ENCODE peak calls at places on chromosome 5, in four cellular contexts. F is stomach, M is vagina, O is HCT116. K is an unnamed sample. For H3K4me1, the result is how much of the 10 kb centered on the place peaks cover.

GRCh38 chr5:32462618-32463017 is 18.1 kb upstream of the ZFR start:
- DNase-seq in M (no peak), F (no peak), O (no peak), K (no peak)

GRCh38 chr5:76422742-76423141 is 19.7 kb downstream of the IQGAP2 start:
- DNase-seq in F (no peak), M (no peak), O (no peak), K (no peak)

GRCh38 chr5:143659614-143660238 is 152.2 kb upstream of the HMHB1 start:
- DNase-seq in F (no peak), M (no peak), O (no peak), K (no peak)

GRCh38 chr5:168209561-168209960 is 81.9 kb upstream of the WWC1 start:
- DNase-seq in F (no peak), M (no peak), O (no peak), K (no peak)

GRCh38 chr5:154511984-154512383 is 34.0 kb upstream of the HAND1 start:
- DNase-seq in O (no peak), M (no peak), F (no peak), K (no peak)

GRCh38 chr5:142770650-142771609 is 753 bp downstream of the ARHGAP26 start:
- DNase-seq in O (no peak), F (peak), M (no peak), K (peak)

GRCh38 chr5:54881286-54882005 is 103.9 kb downstream of the ESM1 start:
- DNase-seq in F (no peak), M (no peak), O (no peak), K (no peak)

GRCh38 chr5:19927170-19927569 is 60.8 kb downstream of the CDH18 start:
- DNase-seq in O (no peak), M (no peak), F (no peak), K (no peak)

GRCh38 chr5:110846621-110847020 is 107.8 kb downstream of the SLC25A46 start:
- DNase-seq in F (no peak), O (no peak), M (no peak), K (no peak)

GRCh38 chr5:41412496-41412895 is 97.9 kb downstream of the PLCXD3 start:
- DNase-seq in O (no peak), M (no peak), F (no peak), K (no peak)

GRCh38 chr5:73018892-73019291 is 63.1 kb downstream of the FCHO2 start:
- DNase-seq in O (no peak), F (no peak), M (no peak), K (no peak)

GRCh38 chr5:1871441-1871840 is 11.3 kb downstream of the IRX4 start:
- DNase-seq in F (no peak), O (no peak), M (no peak), K (no peak)

GRCh38 chr5:65163698-65164097 is 318.0 kb downstream of the ADAMTS6 start:
- DNase-seq in F (no peak), O (no peak), M (no peak), K (no peak)

GRCh38 chr5:55331321-55331720 is 23.5 kb downstream of the MTREX start:
- DNase-seq in M (no peak), O (no peak), F (no peak), K (no peak)

GRCh38 chr5:98906756-98907355 is 22.0 kb downstream of the CHD1 start:
- DNase-seq in M (no peak), O (no peak), F (no peak), K (no peak)

GRCh38 chr5:78483809-78484521 is 123.5 kb downstream of the SCAMP1 start:
- DNase-seq in F (no peak), O (no peak), M (no peak), K (no peak)

GRCh38 chr5:636951-637350 is 24.8 kb downstream of the CEP72 start:
- DNase-seq in O (no peak), M (no peak), F (no peak), K (no peak)

GRCh38 chr5:123785160-123786001 is 273.4 kb downstream of the CSNK1G3 start:
- DNase-seq in M (no peak), O (no peak), F (no peak), K (no peak)

GRCh38 chr5:142783601-142784291 is 13.6 kb downstream of the ARHGAP26 start:
- DNase-seq in O (no peak), M (no peak), F (no peak), K (no peak)

GRCh38 chr5:67455987-67456386 is 259.4 kb upstream of the CD180 start:
- DNase-seq in O (no peak), M (no peak), F (no peak), K (no peak)

GRCh38 chr5:145450286-145450969 is 384.7 kb downstream of the PRELID2 start:
- DNase-seq in F (no peak), O (no peak), M (no peak), K (no peak)

GRCh38 chr5:179410291-179411160 is 65.3 kb upstream of the ADAMTS2 start:
- DNase-seq in M (peak), F (no peak), O (no peak), K (no peak)

GRCh38 chr5:180003145-180003544 is 68.4 kb downstream of the RNF130 start:
- DNase-seq in M (no peak), O (no peak), F (peak), K (no peak)

GRCh38 chr5:180646289-180646962 is 3.0 kb downstream of the FLT4 start:
- DNase-seq in F (no peak), M (no peak), O (no peak), K (no peak)

GRCh38 chr5:15683332-15683731 is 183.4 kb downstream of the FBXL7 start:
- DNase-seq in O (no peak), M (no peak), F (no peak), K (no peak)

GRCh38 chr5:14212838-14213237 is 69.7 kb downstream of the TRIO start:
- DNase-seq in O (no peak), M (no peak), F (no peak), K (no peak)

DNA sequence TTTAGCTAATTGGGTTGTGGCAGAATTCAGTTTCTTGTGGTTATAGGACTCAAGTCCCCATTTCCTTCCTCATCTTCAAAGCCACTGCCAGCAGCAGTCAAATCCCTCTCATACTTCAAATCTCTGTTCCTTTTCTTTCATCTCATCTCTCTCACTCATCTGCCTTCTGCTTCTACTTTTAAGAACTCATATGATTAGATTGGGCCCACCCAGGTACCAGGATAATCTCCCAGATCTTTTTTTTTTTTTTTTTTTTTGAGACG is 8.0 kb upstream of the REEP5 start:
- DNase-seq in M (no peak), O (no peak), F (no peak), K (no peak)
- H3K4me1 ChIP-seq in M (under half), O (under half), F (under half), K (under half)

GRCh38 chr5:134561871-134562296 is 36.4 kb downstream of the JADE2 start:
- DNase-seq in M (no peak), F (peak), O (peak), K (no peak)
- TF ChIP-seq POLR2A in M (no peak), F (no peak), O (no peak), K (no peak)

DNA sequence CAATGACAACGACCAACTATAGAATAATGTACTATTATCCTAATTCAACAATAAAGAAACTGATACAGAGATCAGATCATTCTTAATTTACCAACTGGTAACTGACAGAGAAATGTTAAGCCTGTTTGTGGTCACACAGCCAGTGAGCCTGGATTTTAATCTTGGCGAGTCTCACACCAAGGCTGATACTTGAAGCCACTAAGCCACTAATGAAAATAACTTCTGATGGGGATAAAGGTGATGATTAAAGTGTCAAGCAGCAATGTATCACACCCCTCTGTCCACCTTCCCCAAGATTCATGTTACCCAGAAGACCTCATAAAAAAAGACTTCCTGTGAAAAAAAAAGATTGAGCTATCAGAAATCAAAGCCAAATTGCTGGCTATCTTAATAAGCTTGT is 350.5 kb downstream of the SPOCK1 start:
- DNase-seq in O (no peak), M (peak), F (no peak), K (no peak)
- H3K4me1 ChIP-seq in O (under half), M (under half), F (under half), K (under half)

DNA sequence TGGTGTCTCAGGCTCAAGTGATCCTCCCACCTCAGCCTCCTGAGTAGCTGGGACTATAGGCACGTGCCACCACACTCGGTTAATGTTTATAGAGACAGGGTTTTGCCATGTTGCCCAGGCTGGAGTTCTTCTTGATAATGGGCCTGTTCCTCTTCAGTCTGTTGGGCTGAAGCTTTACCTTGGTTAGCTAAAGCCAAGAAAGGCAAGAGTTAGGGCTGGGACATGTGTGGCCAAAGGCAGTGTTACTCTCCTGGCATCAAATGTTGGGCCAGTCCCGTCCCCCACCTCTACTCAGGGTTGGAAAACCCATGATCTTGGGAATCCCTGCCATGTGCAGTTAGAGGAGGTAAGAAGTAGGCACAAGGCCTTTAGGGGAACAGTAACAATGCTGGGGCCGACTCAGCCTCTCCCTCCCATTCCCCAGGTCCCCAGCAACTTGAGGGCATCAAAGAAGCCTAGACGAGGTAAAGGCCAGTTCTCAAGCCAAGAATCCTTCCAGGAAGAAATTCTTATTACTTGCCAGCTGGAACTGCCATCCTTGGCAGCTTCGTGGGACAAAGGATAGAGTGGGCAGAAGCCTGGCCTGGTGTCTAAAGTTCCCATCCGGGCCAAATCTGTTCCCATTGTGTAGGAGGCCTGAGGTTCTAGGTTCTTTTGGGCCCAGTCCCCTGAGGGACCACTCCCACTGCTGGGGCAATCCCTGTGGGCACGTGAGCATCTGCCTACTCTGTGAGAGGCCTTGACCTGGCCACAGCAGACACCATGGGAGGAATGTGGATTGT is 4.5 kb downstream of the EGR1 start:
- DNase-seq in O (peak), M (peak), F (peak), K (no peak)
- TF ChIP-seq POLR2A in O (peak), M (no peak), F (peak), K (no peak)

GRCh38 chr5:132218321-132218720 is 9.3 kb downstream of the P4HA2 start:
- DNase-seq in M (no peak), F (no peak), O (no peak), K (no peak)

GRCh38 chr5:132220476-132220875 is 7.2 kb downstream of the P4HA2 start:
- DNase-seq in M (no peak), O (no peak), F (no peak), K (no peak)

GRCh38 chr5:132219981-132220380 is 7.7 kb downstream of the P4HA2 start:
- DNase-seq in F (no peak), O (no peak), M (no peak), K (no peak)

GRCh38 chr5:132221781-132222648 is 5.6 kb downstream of the P4HA2 start:
- DNase-seq in M (no peak), F (no peak), O (no peak), K (peak)

GRCh38 chr5:132219289-132219970 is 8.2 kb downstream of the P4HA2 start:
- DNase-seq in O (no peak), F (no peak), M (no peak), K (no peak)
- H3K4me1 ChIP-seq in O (under half), F (under half), M (half or more), K (under half)

DNA sequence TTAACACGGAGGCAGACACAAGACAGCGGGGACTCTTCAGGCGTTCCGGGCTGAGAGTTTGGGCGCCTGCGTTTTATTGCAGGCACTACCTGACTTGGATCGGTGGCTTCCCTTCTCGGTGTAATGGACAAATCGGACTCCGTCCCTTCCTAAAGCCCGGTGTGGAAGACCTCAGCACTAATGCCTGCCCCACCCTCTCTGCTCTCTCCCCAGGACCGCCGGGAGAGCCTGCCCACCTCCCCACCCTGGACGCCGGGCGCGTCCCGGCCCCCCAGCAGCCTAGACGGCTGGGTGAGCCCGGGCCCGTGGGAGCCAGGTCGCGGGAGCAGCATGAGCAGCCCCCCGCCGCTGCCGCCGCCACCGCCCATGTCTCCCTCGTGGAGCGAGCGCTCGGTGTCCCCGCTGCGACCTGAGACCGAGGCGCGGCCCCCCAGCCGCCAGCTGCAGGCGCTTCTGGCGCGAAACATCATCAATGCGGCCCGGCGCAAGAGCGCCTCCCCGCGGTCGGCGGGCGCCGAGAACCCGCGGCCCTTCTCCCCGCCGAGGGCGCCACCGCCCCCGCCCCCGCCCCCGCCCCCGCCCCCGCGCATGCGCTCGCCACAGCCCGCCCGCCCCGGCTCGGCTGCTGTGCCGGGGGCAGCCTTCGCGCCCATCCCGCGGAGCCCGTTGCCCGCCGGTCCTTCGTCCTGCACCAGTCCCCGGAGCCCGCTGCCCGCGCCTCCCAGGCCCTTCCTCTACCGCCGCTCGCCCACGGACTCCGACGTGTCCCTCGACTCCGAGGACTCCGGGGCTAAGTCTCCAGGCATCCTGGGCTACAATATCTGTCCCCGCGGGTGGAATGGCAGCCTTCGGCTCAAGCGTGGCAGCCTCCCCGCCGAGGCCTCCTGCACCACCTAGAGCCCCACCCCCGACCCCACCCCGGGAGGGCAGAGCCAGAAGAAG is 4.6 kb upstream of the MYOZ3 start:
- DNase-seq in M (no peak), O (no peak), F (peak), K (no peak)
- TF ChIP-seq POLR2A in M (no peak), O (no peak), F (no peak), K (no peak)